ENCODE peak calls at places on chromosome 16, in ten cellular contexts. P is HCT116; K is sigmoid colon; A is mammary epithelial cell; M is fibroblast of lung; W is tibial artery; T is effector memory CD4-positive, alpha-beta T cell; D is uterus; Y is GM23248; I is CD8-positive, alpha-beta T cell. U is an unnamed sample. For H3K4me1, the result is how much of the 10 kb centered on the place peaks cover.

GRCh38 chr16:56087636-56088035 is 103.7 kb upstream of the GNAO1 start:
- DNase-seq in P (no peak), K (no peak), A (no peak), M (no peak), W (no peak), T (no peak), D (peak), Y (no peak), I (no peak), U (no peak)

GRCh38 chr16:49914697-49915096 is 58.8 kb upstream of the ZNF423 start:
- DNase-seq in P (no peak), K (no peak), A (no peak), M (no peak), W (no peak), T (no peak), D (no peak), Y (no peak), I (no peak), U (no peak)

GRCh38 chr16:12091569-12092346 is 115.2 kb downstream of the SNX29 start:
- DNase-seq in P (no peak), K (no peak), A (no peak), M (no peak), W (no peak), T (no peak), D (no peak), Y (no peak), I (no peak), U (no peak)

GRCh38 chr16:74771656-74772315 is 2.8 kb downstream of the FA2H start:
- DNase-seq in P (no peak), K (no peak), A (no peak), M (no peak), W (no peak), T (no peak), D (no peak), Y (no peak), I (peak), U (no peak)

GRCh38 chr16:18041864-18042834 is 294.4 kb downstream of the NPIPA8 start:
- DNase-seq in P (no peak), K (no peak), A (no peak), M (no peak), W (no peak), T (no peak), D (no peak), Y (no peak), I (no peak), U (no peak)

GRCh38 chr16:27965801-27966200 is 97.7 kb downstream of the GSG1L start:
- DNase-seq in P (no peak), K (peak), A (no peak), M (no peak), W (no peak), T (no peak), D (no peak), Y (no peak), I (no peak), U (no peak)

GRCh38 chr16:79528281-79528680 is 72.3 kb downstream of the MAF start:
- DNase-seq in P (no peak), K (no peak), A (no peak), M (no peak), W (no peak), T (no peak), D (no peak), Y (no peak), I (no peak), U (no peak)

GRCh38 chr16:86044241-86044671 is 145.3 kb downstream of the IRF8 start:
- DNase-seq in P (peak), K (peak), A (no peak), M (peak), W (peak), T (no peak), D (no peak), Y (peak), I (peak), U (no peak)

GRCh38 chr16:50196736-50197135 is 43.6 kb downstream of the TENT4B start:
- DNase-seq in P (no peak), K (no peak), A (peak), M (peak), W (no peak), T (no peak), D (no peak), Y (peak), I (peak), U (no peak)

GRCh38 chr16:83813818-83814653 is 6.3 kb downstream of the HSBP1 start:
- DNase-seq in P (no peak), K (no peak), A (peak), M (peak), W (no peak), T (no peak), D (peak), Y (peak), I (no peak), U (no peak)

GRCh38 chr16:84449156-84450140 is 55.0 kb downstream of the MEAK7 start:
- DNase-seq in P (no peak), K (peak), A (no peak), M (no peak), W (no peak), T (no peak), D (no peak), Y (no peak), I (peak), U (no peak)

GRCh38 chr16:26050489-26050888 is 358.7 kb downstream of the HS3ST4 start:
- DNase-seq in P (no peak), K (no peak), A (no peak), M (no peak), W (no peak), T (no peak), D (no peak), Y (no peak), I (no peak), U (no peak)

GRCh38 chr16:3618782-3619166 is 7.4 kb upstream of the SLX4 start:
- DNase-seq in P (peak), K (no peak), A (peak), M (no peak), W (no peak), T (no peak), D (no peak), Y (peak), I (no peak), U (no peak)

GRCh38 chr16:1614226-1615102 is 2.3 kb downstream of the CRAMP1 start:
- DNase-seq in P (no peak), K (no peak), A (peak), M (peak), W (no peak), T (no peak), D (peak), Y (peak), I (no peak), U (no peak)

GRCh38 chr16:86285938-86286921 is 224.1 kb upstream of the FOXF1 start:
- DNase-seq in P (no peak), K (peak), A (peak), M (peak), W (no peak), T (no peak), D (no peak), Y (peak), I (no peak), U (no peak)

GRCh38 chr16:66127459-66128362 is 238.8 kb upstream of the CDH5 start:
- DNase-seq in P (no peak), K (no peak), A (no peak), M (peak), W (peak), T (no peak), D (no peak), Y (peak), I (no peak), U (no peak)

GRCh38 chr16:75928295-75928694 is 202.0 kb upstream of the CPHXL start:
- DNase-seq in P (no peak), K (no peak), A (no peak), M (peak), W (no peak), T (no peak), D (no peak), Y (no peak), I (no peak), U (no peak)

GRCh38 chr16:66263973-66264310 is 102.5 kb upstream of the CDH5 start:
- DNase-seq in P (no peak), K (peak), A (no peak), M (no peak), W (no peak), T (no peak), D (no peak), Y (no peak), I (peak), U (no peak)

GRCh38 chr16:592518-593306 is 2.8 kb downstream of the RAB40C start:
- DNase-seq in P (no peak), K (peak), A (peak), M (no peak), W (peak), T (no peak), D (no peak), Y (peak), I (no peak), U (no peak)

GRCh38 chr16:12324152-12324551 is 347.6 kb downstream of the SNX29 start:
- DNase-seq in P (no peak), K (no peak), A (no peak), M (no peak), W (no peak), T (no peak), D (no peak), Y (peak), I (no peak), U (no peak)

GRCh38 chr16:84618428-84619102 is 687 bp upstream of the COTL1 start:
- DNase-seq in P (peak), K (no peak), A (peak), M (peak), W (no peak), T (no peak), D (peak), Y (peak), I (no peak), U (no peak)

GRCh38 chr16:84065536-84066132 is 23.0 kb upstream of the SLC38A8 start:
- DNase-seq in P (peak), K (no peak), A (peak), M (peak), W (peak), T (no peak), D (no peak), Y (peak), I (no peak), U (no peak)

GRCh38 chr16:9525037-9525436 is 433.6 kb downstream of the HAPSTR1 start:
- DNase-seq in P (no peak), K (no peak), A (no peak), M (no peak), W (no peak), T (no peak), D (no peak), Y (no peak), I (no peak), U (no peak)

GRCh38 chr16:56286819-56287218 is 95.5 kb downstream of the GNAO1 start:
- DNase-seq in P (no peak), K (no peak), A (no peak), M (peak), W (no peak), T (no peak), D (no peak), Y (peak), I (no peak), U (no peak)

GRCh38 chr16:71626018-71626857 is at the start of gene MARVELD3:
- DNase-seq in P (peak), K (no peak), A (peak), M (no peak), W (no peak), T (no peak), D (no peak), Y (peak), I (peak), U (no peak)

GRCh38 chr16:22183335-22183734 is 21.0 kb downstream of the SDR42E2 start:
- DNase-seq in P (no peak), K (no peak), A (no peak), M (no peak), W (no peak), T (no peak), D (no peak), Y (no peak), I (no peak), U (no peak)

GRCh38 chr16:47568355-47568754 is 107.2 kb downstream of the PHKB start:
- DNase-seq in P (no peak), K (no peak), A (no peak), M (no peak), W (no peak), T (no peak), D (no peak), Y (no peak), I (no peak), U (no peak)

GRCh38 chr16:47571711-47572110 is 110.6 kb downstream of the PHKB start:
- DNase-seq in P (no peak), K (no peak), A (no peak), M (no peak), W (no peak), T (no peak), D (no peak), Y (no peak), I (no peak), U (no peak)

GRCh38 chr16:47571049-47571448 is 109.9 kb downstream of the PHKB start:
- DNase-seq in P (no peak), K (no peak), A (no peak), M (no peak), W (no peak), T (no peak), D (no peak), Y (no peak), I (no peak), U (no peak)

GRCh38 chr16:47565454-47565853 is 104.3 kb downstream of the PHKB start:
- DNase-seq in P (no peak), K (peak), A (peak), M (peak), W (peak), T (no peak), D (no peak), Y (peak), I (no peak), U (peak)

GRCh38 chr16:47567321-47567720 is 106.2 kb downstream of the PHKB start:
- DNase-seq in P (no peak), K (no peak), A (no peak), M (no peak), W (no peak), T (no peak), D (no peak), Y (no peak), I (no peak), U (no peak)
- H3K27ac ChIP-seq in P (no peak), K (no peak), A (no peak), M (no peak), W (no peak), T (no peak), D (no peak), Y (no peak), I (no peak), U (no peak)

GRCh38 chr16:69115361-69115760 is 9.9 kb downstream of the HAS3 start:
- DNase-seq in P (no peak), K (peak), A (no peak), M (no peak), W (no peak), T (no peak), D (no peak), Y (no peak), I (no peak), U (no peak)
- H3K4me1 ChIP-seq in P (under half), K (under half), A (under half), M (under half), W (under half), T (under half), D (under half), Y (under half), I (under half), U (under half)

DNA sequence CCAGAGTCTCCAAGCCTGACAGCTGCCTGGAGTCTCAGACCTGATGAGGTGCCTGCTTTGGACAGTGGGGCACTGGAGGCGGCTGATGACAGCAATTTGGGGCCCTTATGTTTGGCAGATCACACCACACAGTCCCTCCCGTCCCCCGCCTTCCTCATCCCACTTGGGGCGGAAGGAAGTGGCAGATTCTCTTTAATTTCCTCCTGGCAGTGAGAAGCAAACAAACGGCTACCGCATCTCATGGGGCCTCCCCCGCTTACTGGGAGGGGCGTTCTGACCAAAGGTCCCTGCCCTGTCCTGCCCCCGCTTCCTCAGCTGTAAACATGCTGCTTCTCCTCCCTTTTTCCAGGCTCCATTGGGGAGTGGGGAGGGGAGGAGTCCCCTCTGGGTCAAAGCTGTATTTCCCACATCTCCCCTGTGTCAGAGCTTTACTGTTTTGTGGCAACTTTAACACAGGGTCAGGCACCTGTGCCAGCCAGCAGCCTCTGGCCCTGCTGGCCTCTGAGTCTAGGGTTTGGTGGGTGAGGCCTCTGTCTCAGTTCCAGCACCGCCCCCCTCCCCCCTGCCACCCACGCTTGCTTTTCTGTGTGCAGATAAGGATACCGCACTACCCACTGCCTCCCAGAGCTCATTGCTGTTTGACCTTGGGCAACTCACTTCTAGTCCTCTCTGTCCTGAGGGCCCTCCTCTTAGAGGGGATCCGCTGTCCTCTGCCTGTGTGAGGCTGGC is 5.4 kb upstream of the NFATC3 start:
- DNase-seq in P (no peak), K (peak), A (no peak), M (no peak), W (peak), T (peak), D (peak), Y (no peak), I (peak), U (no peak)
- H3K4me3 ChIP-seq in P (no peak), K (no peak), A (no peak), M (no peak), W (no peak), T (peak), D (no peak), Y (no peak), I (peak), U (no peak)

GRCh38 chr16:51431517-51432241 is 280.6 kb upstream of the SALL1 start:
- DNase-seq in P (no peak), K (no peak), A (peak), M (peak), W (no peak), T (no peak), D (no peak), Y (peak), I (no peak), U (no peak)
- H3K27ac ChIP-seq in P (no peak), K (no peak), A (peak), M (no peak), W (no peak), T (no peak), D (no peak), Y (peak), I (no peak), U (no peak)

DNA sequence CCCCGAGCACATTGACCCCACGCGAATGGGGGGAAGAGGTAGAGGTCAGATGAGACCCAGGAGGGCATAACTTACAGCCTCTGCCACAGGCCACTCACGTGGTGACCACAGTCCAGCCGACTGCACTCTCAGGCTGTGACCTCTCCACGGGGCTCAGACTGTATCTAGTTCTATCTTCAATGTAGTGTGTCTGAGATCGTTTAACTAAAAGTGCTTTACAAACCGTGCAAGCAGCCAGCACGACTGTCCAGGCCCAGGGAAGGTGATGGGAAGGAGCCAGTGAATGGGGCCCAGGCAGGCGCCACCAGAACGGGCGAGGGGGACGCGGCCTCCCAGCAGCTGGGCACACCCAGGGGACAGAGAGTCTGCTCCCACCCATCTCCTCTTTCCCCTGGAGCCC is 108.6 kb downstream of the ANKRD11 start:
- DNase-seq in P (no peak), K (no peak), A (no peak), M (no peak), W (no peak), T (no peak), D (no peak), Y (no peak), I (no peak), U (no peak)
- H3K4me1 ChIP-seq in P (under half), K (under half), A (under half), M (under half), W (half or more), T (under half), D (under half), Y (under half), I (half or more), U (half or more)

DNA sequence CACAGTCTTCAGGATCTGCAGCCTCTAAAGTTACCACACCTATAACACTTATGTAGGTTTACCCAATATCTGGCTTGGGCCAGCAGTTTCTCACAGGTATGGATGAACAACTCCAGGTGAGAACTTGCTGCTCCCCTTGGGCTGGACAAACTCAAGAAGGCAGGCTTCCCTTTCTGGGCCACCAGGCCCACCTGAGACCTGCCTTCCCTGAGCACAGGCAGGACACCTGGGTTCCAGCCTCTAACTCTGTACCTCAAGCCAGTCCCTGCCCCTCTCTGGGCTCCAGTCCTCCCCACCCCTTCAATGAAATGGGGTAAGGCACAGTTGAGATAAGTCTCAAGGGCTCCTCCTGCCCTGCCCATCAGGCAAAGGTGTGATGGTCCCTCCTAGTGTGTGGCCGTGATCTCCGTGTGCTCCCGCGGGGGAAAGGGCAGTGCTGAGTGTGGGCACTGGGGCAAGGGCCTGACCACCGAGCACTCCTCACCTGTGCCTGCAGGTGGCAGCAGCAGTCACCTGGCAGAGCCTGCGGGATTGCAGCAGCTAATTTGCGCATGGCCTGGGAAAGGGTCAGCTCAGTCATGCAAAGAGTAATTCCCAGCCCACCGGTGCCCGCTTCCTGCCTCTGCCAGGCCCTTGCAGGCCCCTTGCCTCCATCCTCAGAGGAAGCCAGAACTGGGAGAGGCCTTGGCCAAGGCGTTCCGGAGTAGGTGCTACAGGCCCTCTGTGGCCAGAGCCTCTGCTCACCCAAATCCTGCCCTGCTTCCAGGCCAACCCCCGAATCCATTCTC is 28.2 kb upstream of the ADGRG1 start:
- DNase-seq in P (peak), K (peak), A (peak), M (no peak), W (no peak), T (no peak), D (no peak), Y (peak), I (peak), U (no peak)
- H3K4me3 ChIP-seq in P (no peak), K (no peak), A (no peak), M (no peak), W (no peak), T (no peak), D (no peak), Y (no peak), I (no peak), U (no peak)

DNA sequence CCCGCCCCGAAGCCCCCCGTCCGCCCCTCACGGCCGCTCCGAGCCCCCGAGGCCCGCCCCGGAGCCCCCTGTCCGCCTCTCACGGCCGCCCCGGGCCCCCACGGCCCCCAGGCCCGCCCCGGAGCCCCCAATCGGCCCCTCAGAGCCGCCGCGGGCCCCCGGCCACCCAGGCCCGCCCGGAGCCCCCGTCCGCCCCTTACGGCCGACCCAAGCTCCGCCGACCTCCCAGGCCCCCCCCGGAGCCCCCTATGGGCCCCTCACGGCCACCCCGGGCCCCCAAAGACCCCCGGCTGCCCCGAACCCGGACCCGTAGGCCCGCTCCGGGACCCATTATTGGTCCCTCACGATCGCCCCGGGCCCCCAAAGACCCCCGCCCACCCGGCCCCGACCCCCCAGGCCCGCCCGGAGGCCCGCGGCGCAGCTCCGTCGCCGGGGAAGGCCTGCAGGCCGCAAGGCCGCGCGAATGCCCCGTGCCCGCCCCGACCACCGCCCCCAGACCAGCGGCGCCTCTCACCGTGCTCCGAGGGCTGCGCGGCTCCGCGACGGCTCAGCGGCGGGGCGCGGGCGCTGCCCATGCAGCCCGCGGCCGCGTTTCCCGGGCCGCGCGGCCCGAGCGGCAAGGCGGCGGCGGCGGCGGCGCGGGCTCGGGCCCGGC is 503 bp downstream of the ANKRD11 start:
- DNase-seq in P (no peak), K (no peak), A (no peak), M (no peak), W (no peak), T (no peak), D (peak), Y (no peak), I (no peak), U (no peak)
- H3K27ac ChIP-seq in P (peak), K (peak), A (no peak), M (no peak), W (peak), T (peak), D (peak), Y (peak), I (peak), U (peak)